ENCODE peak calls at places on chromosomes 13 and 19, in nine cellular contexts. One of them, this sample, is unnamed. For H3K4me1, the result is how much of the 10 kb centered on the place peaks cover.

GRCh38 chr13:22569830-22570229 is 610.9 kb upstream of the SGCG start:
- DNase-seq in CD8-positive, alpha-beta T cell: no peak
- DNase-seq in tibial nerve: no peak
- DNase-seq in ascending aorta: no peak
- DNase-seq in testis: no peak
- DNase-seq in K562: no peak
- DNase-seq in kidney: no peak
- DNase-seq in GM23338: no peak
- DNase-seq in fibroblast of lung: peak
- DNase-seq in this sample: no peak

GRCh38 chr13:70310720-70311119 is 202.5 kb upstream of the KLHL1 start:
- DNase-seq in tibial nerve: no peak
- DNase-seq in GM23338: peak
- DNase-seq in K562: no peak
- DNase-seq in CD8-positive, alpha-beta T cell: no peak
- DNase-seq in fibroblast of lung: peak
- DNase-seq in ascending aorta: no peak
- DNase-seq in testis: peak
- DNase-seq in kidney: no peak
- DNase-seq in this sample: peak

GRCh38 chr13:95704510-95704909 is 27.6 kb downstream of the DNAJC3 start:
- DNase-seq in GM23338: peak
- DNase-seq in testis: no peak
- DNase-seq in tibial nerve: no peak
- DNase-seq in ascending aorta: no peak
- DNase-seq in K562: peak
- DNase-seq in CD8-positive, alpha-beta T cell: no peak
- DNase-seq in fibroblast of lung: peak
- DNase-seq in kidney: no peak
- DNase-seq in this sample: peak

GRCh38 chr19:45322744-45323281 is at the start of gene CKM:
- DNase-seq in fibroblast of lung: no peak
- DNase-seq in GM23338: no peak
- DNase-seq in ascending aorta: no peak
- DNase-seq in K562: no peak
- DNase-seq in CD8-positive, alpha-beta T cell: no peak
- DNase-seq in kidney: no peak
- DNase-seq in testis: no peak
- DNase-seq in tibial nerve: no peak
- DNase-seq in this sample: no peak

GRCh38 chr13:66506979-66507378 is 723.2 kb downstream of the PCDH9 start:
- DNase-seq in K562: no peak
- DNase-seq in GM23338: no peak
- DNase-seq in tibial nerve: no peak
- DNase-seq in testis: no peak
- DNase-seq in CD8-positive, alpha-beta T cell: no peak
- DNase-seq in fibroblast of lung: peak
- DNase-seq in kidney: no peak
- DNase-seq in ascending aorta: no peak
- DNase-seq in this sample: no peak

GRCh38 chr19:47100290-47100689 is 13.3 kb downstream of the ZC3H4 start:
- DNase-seq in testis: no peak
- DNase-seq in kidney: no peak
- DNase-seq in K562: no peak
- DNase-seq in fibroblast of lung: no peak
- DNase-seq in GM23338: no peak
- DNase-seq in ascending aorta: no peak
- DNase-seq in CD8-positive, alpha-beta T cell: no peak
- DNase-seq in tibial nerve: no peak
- DNase-seq in this sample: no peak

GRCh38 chr19:39038098-39038497 is 5.7 kb upstream of the FBXO27 start:
- DNase-seq in testis: peak
- DNase-seq in kidney: no peak
- DNase-seq in tibial nerve: no peak
- DNase-seq in CD8-positive, alpha-beta T cell: no peak
- DNase-seq in GM23338: peak
- DNase-seq in ascending aorta: no peak
- DNase-seq in fibroblast of lung: peak
- DNase-seq in K562: peak
- DNase-seq in this sample: peak

GRCh38 chr13:94344126-94344863 is 135.2 kb downstream of the DCT start:
- DNase-seq in ascending aorta: no peak
- DNase-seq in fibroblast of lung: no peak
- DNase-seq in CD8-positive, alpha-beta T cell: no peak
- DNase-seq in GM23338: peak
- DNase-seq in testis: no peak
- DNase-seq in kidney: no peak
- DNase-seq in K562: no peak
- DNase-seq in tibial nerve: no peak
- DNase-seq in this sample: no peak

GRCh38 chr13:107992542-107992941 is 222.8 kb downstream of the LIG4 start:
- DNase-seq in K562: peak
- DNase-seq in kidney: no peak
- DNase-seq in tibial nerve: no peak
- DNase-seq in CD8-positive, alpha-beta T cell: no peak
- DNase-seq in ascending aorta: no peak
- DNase-seq in GM23338: no peak
- DNase-seq in fibroblast of lung: no peak
- DNase-seq in testis: no peak
- DNase-seq in this sample: no peak

GRCh38 chr19:47901370-47901769 is 15.3 kb upstream of the SULT2A1 start:
- DNase-seq in K562: no peak
- DNase-seq in CD8-positive, alpha-beta T cell: peak
- DNase-seq in kidney: no peak
- DNase-seq in fibroblast of lung: no peak
- DNase-seq in tibial nerve: no peak
- DNase-seq in testis: peak
- DNase-seq in ascending aorta: no peak
- DNase-seq in GM23338: no peak
- DNase-seq in this sample: no peak

GRCh38 chr13:75870397-75870801 is 234.3 kb downstream of the LMO7 start:
- DNase-seq in fibroblast of lung: peak
- DNase-seq in GM23338: peak
- DNase-seq in CD8-positive, alpha-beta T cell: no peak
- DNase-seq in K562: peak
- DNase-seq in ascending aorta: no peak
- DNase-seq in kidney: no peak
- DNase-seq in tibial nerve: peak
- DNase-seq in testis: no peak
- DNase-seq in this sample: peak

GRCh38 chr13:80361883-80362327 is 21.0 kb upstream of the SPRY2 start:
- DNase-seq in kidney: no peak
- DNase-seq in CD8-positive, alpha-beta T cell: no peak
- DNase-seq in fibroblast of lung: no peak
- DNase-seq in GM23338: peak
- DNase-seq in testis: no peak
- DNase-seq in tibial nerve: no peak
- DNase-seq in ascending aorta: no peak
- DNase-seq in K562: peak
- DNase-seq in this sample: peak

GRCh38 chr13:24308068-24308445 is 1.3 kb upstream of the C1QTNF9 start:
- DNase-seq in K562: no peak
- DNase-seq in tibial nerve: no peak
- DNase-seq in kidney: no peak
- DNase-seq in testis: no peak
- DNase-seq in GM23338: no peak
- DNase-seq in ascending aorta: no peak
- DNase-seq in fibroblast of lung: no peak
- DNase-seq in CD8-positive, alpha-beta T cell: no peak
- DNase-seq in this sample: no peak

GRCh38 chr13:24308488-24309020 is 826 bp upstream of the C1QTNF9 start:
- DNase-seq in ascending aorta: no peak
- DNase-seq in K562: no peak
- DNase-seq in CD8-positive, alpha-beta T cell: no peak
- DNase-seq in testis: no peak
- DNase-seq in GM23338: no peak
- DNase-seq in fibroblast of lung: no peak
- DNase-seq in kidney: no peak
- DNase-seq in tibial nerve: no peak
- DNase-seq in this sample: no peak

GRCh38 chr13:24313449-24313848 is 4.1 kb downstream of the C1QTNF9 start:
- DNase-seq in testis: no peak
- DNase-seq in GM23338: peak
- DNase-seq in kidney: no peak
- DNase-seq in K562: no peak
- DNase-seq in fibroblast of lung: peak
- DNase-seq in tibial nerve: no peak
- DNase-seq in ascending aorta: no peak
- DNase-seq in CD8-positive, alpha-beta T cell: no peak
- DNase-seq in this sample: no peak
- TF ChIP-seq CTCF in testis: peak
- TF ChIP-seq CTCF in GM23338: peak
- TF ChIP-seq CTCF in kidney: no peak
- TF ChIP-seq CTCF in K562: no peak
- TF ChIP-seq CTCF in fibroblast of lung: peak
- TF ChIP-seq CTCF in tibial nerve: peak
- TF ChIP-seq CTCF in ascending aorta: no peak
- TF ChIP-seq CTCF in CD8-positive, alpha-beta T cell: no peak
- TF ChIP-seq CTCF in this sample: peak

GRCh38 chr19:18386543-18387251 is 739 bp downstream of the GDF15 start:
- DNase-seq in ascending aorta: no peak
- DNase-seq in fibroblast of lung: peak
- DNase-seq in tibial nerve: peak
- DNase-seq in GM23338: no peak
- DNase-seq in kidney: peak
- DNase-seq in testis: no peak
- DNase-seq in K562: no peak
- DNase-seq in CD8-positive, alpha-beta T cell: no peak
- DNase-seq in this sample: peak

GRCh38 chr19:18388328-18389094 is 2.6 kb downstream of the GDF15 start:
- DNase-seq in ascending aorta: peak
- DNase-seq in testis: peak
- DNase-seq in fibroblast of lung: peak
- DNase-seq in K562: peak
- DNase-seq in GM23338: peak
- DNase-seq in kidney: peak
- DNase-seq in CD8-positive, alpha-beta T cell: peak
- DNase-seq in tibial nerve: peak
- DNase-seq in this sample: peak

GRCh38 chr19:18385675-18386542 is at the start of gene GDF15:
- DNase-seq in CD8-positive, alpha-beta T cell: no peak
- DNase-seq in tibial nerve: peak
- DNase-seq in GM23338: peak
- DNase-seq in kidney: peak
- DNase-seq in K562: peak
- DNase-seq in testis: peak
- DNase-seq in fibroblast of lung: peak
- DNase-seq in ascending aorta: peak
- DNase-seq in this sample: peak

GRCh38 chr19:18389095-18389735 is 3.3 kb downstream of the GDF15 start:
- DNase-seq in CD8-positive, alpha-beta T cell: no peak
- DNase-seq in K562: no peak
- DNase-seq in ascending aorta: no peak
- DNase-seq in tibial nerve: no peak
- DNase-seq in GM23338: no peak
- DNase-seq in kidney: no peak
- DNase-seq in testis: no peak
- DNase-seq in fibroblast of lung: no peak
- DNase-seq in this sample: no peak

DNA sequence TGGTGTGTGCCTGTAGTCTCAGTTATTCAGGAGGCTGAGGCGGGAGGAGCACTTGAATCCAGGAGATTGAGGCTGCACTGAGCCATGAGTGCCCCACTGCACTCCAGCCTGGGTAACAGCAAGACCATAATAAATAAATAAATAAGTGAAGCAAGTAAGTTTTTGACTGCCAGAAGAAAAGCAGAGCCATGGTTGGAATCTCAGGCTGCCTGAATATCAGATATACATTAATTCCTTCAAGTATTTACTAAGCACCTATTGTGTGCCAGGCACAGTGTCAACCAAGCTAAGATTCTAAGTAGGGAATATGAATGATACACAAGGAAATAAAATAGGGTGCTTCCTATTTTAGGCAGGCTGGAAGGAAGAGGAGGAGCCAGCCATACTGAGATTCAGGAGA is 1.4 kb downstream of the GDF15 start:
- DNase-seq in GM23338: no peak
- DNase-seq in ascending aorta: no peak
- DNase-seq in CD8-positive, alpha-beta T cell: no peak
- DNase-seq in K562: no peak
- DNase-seq in kidney: no peak
- DNase-seq in fibroblast of lung: peak
- DNase-seq in tibial nerve: no peak
- DNase-seq in testis: no peak
- DNase-seq in this sample: no peak
- H3K4me1 ChIP-seq in GM23338: under half
- H3K4me1 ChIP-seq in ascending aorta: under half
- H3K4me1 ChIP-seq in CD8-positive, alpha-beta T cell: under half
- H3K4me1 ChIP-seq in K562: under half
- H3K4me1 ChIP-seq in kidney: under half
- H3K4me1 ChIP-seq in fibroblast of lung: under half
- H3K4me1 ChIP-seq in tibial nerve: under half
- H3K4me1 ChIP-seq in testis: under half
- H3K4me1 ChIP-seq in this sample: under half

GRCh38 chr13:32023698-32024097 is 7.9 kb upstream of the FRY start:
- DNase-seq in testis: no peak
- DNase-seq in fibroblast of lung: peak
- DNase-seq in ascending aorta: no peak
- DNase-seq in tibial nerve: no peak
- DNase-seq in GM23338: no peak
- DNase-seq in K562: no peak
- DNase-seq in CD8-positive, alpha-beta T cell: no peak
- DNase-seq in kidney: no peak
- DNase-seq in this sample: no peak
- H3K27ac ChIP-seq in testis: no peak
- H3K27ac ChIP-seq in fibroblast of lung: no peak
- H3K27ac ChIP-seq in ascending aorta: no peak
- H3K27ac ChIP-seq in tibial nerve: no peak
- H3K27ac ChIP-seq in GM23338: no peak
- H3K27ac ChIP-seq in K562: no peak
- H3K27ac ChIP-seq in CD8-positive, alpha-beta T cell: no peak
- H3K27ac ChIP-seq in kidney: no peak
- H3K27ac ChIP-seq in this sample: no peak

GRCh38 chr19:33278403-33279269 is 23.7 kb downstream of the CEBPA start:
- DNase-seq in GM23338: no peak
- DNase-seq in tibial nerve: no peak
- DNase-seq in CD8-positive, alpha-beta T cell: no peak
- DNase-seq in kidney: peak
- DNase-seq in fibroblast of lung: no peak
- DNase-seq in K562: no peak
- DNase-seq in ascending aorta: no peak
- DNase-seq in testis: no peak
- DNase-seq in this sample: no peak

GRCh38 chr19:33278023-33278402 is 24.3 kb downstream of the CEBPA start:
- DNase-seq in testis: no peak
- DNase-seq in tibial nerve: no peak
- DNase-seq in GM23338: no peak
- DNase-seq in kidney: no peak
- DNase-seq in fibroblast of lung: no peak
- DNase-seq in CD8-positive, alpha-beta T cell: no peak
- DNase-seq in K562: no peak
- DNase-seq in ascending aorta: no peak
- DNase-seq in this sample: no peak

GRCh38 chr19:33275559-33275932 is 26.8 kb downstream of the CEBPA start:
- DNase-seq in kidney: peak
- DNase-seq in testis: no peak
- DNase-seq in tibial nerve: no peak
- DNase-seq in ascending aorta: no peak
- DNase-seq in GM23338: no peak
- DNase-seq in K562: no peak
- DNase-seq in fibroblast of lung: no peak
- DNase-seq in CD8-positive, alpha-beta T cell: no peak
- DNase-seq in this sample: no peak

GRCh38 chr19:33275933-33276619 is 26.3 kb downstream of the CEBPA start:
- DNase-seq in tibial nerve: no peak
- DNase-seq in fibroblast of lung: no peak
- DNase-seq in ascending aorta: no peak
- DNase-seq in CD8-positive, alpha-beta T cell: no peak
- DNase-seq in GM23338: no peak
- DNase-seq in testis: no peak
- DNase-seq in kidney: peak
- DNase-seq in K562: no peak
- DNase-seq in this sample: no peak

GRCh38 chr19:33277434-33277833 is 24.9 kb downstream of the CEBPA start:
- DNase-seq in GM23338: no peak
- DNase-seq in kidney: peak
- DNase-seq in testis: no peak
- DNase-seq in fibroblast of lung: no peak
- DNase-seq in ascending aorta: no peak
- DNase-seq in CD8-positive, alpha-beta T cell: no peak
- DNase-seq in tibial nerve: no peak
- DNase-seq in K562: no peak
- DNase-seq in this sample: no peak
- TF ChIP-seq CTCF in GM23338: no peak
- TF ChIP-seq CTCF in kidney: no peak
- TF ChIP-seq CTCF in testis: no peak
- TF ChIP-seq CTCF in fibroblast of lung: no peak
- TF ChIP-seq CTCF in ascending aorta: no peak
- TF ChIP-seq CTCF in CD8-positive, alpha-beta T cell: no peak
- TF ChIP-seq CTCF in tibial nerve: no peak
- TF ChIP-seq CTCF in K562: no peak
- TF ChIP-seq CTCF in this sample: no peak

This sample was measured in cardiac muscle cell.